ENCODE peak calls at places on chromosomes 13 and 19, in four cellular contexts. A is WERI-Rb-1; F is left lung; Y is CD4-positive, alpha-beta memory T cell. I is an unnamed sample. For H3K36me3, the result is how much of the 10 kb centered on the place peaks cover.

GRCh38 chr19:15613338-15613737 is 1.7 kb upstream of the CYP4F8 start:
- DNase-seq in F (no peak), Y (no peak), A (no peak), I (no peak)

GRCh38 chr13:24459234-24459633 is 53.3 kb downstream of the PARP4 start:
- DNase-seq in Y (no peak), A (no peak), F (no peak), I (no peak)

GRCh38 chr13:76715043-76715442 is 171.2 kb downstream of the KCTD12 start:
- DNase-seq in F (no peak), A (no peak), Y (no peak), I (no peak)

GRCh38 chr13:38210928-38211596 is 138.6 kb upstream of the UFM1 start:
- DNase-seq in Y (no peak), F (no peak), A (no peak), I (no peak)

GRCh38 chr13:24502567-24503375 is 9.8 kb downstream of the PARP4 start:
- DNase-seq in F (no peak), Y (no peak), A (no peak), I (no peak)

GRCh38 chr13:56988543-56988942 is 152.2 kb upstream of the PRR20A start:
- DNase-seq in A (no peak), Y (no peak), F (no peak), I (no peak)

GRCh38 chr13:33490461-33491327 is 205.1 kb upstream of the STARD13 start:
- DNase-seq in Y (no peak), F (no peak), A (peak), I (peak)

GRCh38 chr13:23558675-23559536 is 11.3 kb upstream of the TNFRSF19 start:
- DNase-seq in A (no peak), Y (no peak), F (peak), I (no peak)

GRCh38 chr13:93736111-93736510 is 509.5 kb downstream of the GPC6 start:
- DNase-seq in A (no peak), F (no peak), Y (no peak), I (no peak)

GRCh38 chr19:13234518-13234917 is 84.3 kb downstream of the IER2 start:
- DNase-seq in A (peak), F (peak), Y (peak), I (peak)

GRCh38 chr13:56888455-56888854 is 252.3 kb upstream of the PRR20A start:
- DNase-seq in A (no peak), Y (no peak), F (no peak), I (no peak)

GRCh38 chr19:3618144-3618810 is 8.3 kb downstream of the CACTIN start:
- DNase-seq in A (peak), Y (peak), F (peak), I (no peak)
- H3K36me3 ChIP-seq in A (under half), Y (under half), F (under half), I (under half)

DNA sequence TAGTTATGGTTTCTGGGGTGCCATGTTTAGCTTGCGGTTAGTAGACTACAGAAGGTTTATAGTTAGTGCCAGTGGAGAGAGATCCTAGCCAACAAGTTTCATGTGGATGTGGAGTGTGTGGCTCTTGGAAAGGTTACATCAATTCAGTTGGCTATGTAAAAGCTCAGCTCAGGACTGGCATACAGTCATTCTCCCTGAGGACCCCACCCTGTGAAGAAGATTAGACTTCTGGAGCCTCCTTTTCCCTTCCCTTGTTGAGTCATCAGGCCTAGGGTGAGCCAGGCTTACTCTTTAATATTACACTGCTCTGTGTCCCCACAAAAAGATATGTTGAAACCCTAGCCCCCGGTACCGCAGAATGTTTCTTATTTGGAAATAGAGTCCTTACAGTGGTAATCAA is 20.5 kb downstream of the LMO7 start:
- DNase-seq in F (no peak), A (no peak), Y (no peak), I (no peak)
- H3K36me3 ChIP-seq in F (under half), A (under half), Y (under half), I (under half)

DNA sequence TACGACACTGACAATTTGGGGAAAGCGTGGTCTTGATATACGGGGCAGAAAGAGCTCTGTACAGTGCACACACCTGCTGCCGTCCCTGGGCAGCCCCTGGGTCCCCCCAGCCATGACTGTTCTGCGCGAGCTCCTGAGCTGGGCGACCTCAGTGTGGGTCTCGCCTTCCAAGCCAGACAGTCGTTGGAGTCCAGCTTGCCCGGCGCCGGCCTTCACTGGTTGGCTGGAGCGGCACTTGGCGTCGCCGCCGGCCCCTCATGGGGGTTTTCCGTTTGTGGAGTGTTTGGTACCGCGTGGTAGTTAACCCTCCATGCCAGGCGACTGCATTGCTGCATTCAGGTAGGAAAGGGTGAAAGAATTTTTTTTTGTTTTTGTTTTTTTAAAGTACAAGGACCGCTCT is 11.0 kb upstream of the RPS15 start:
- DNase-seq in F (no peak), A (no peak), Y (no peak), I (no peak)
- H3K36me3 ChIP-seq in F (under half), A (half or more), Y (half or more), I (half or more)

DNA sequence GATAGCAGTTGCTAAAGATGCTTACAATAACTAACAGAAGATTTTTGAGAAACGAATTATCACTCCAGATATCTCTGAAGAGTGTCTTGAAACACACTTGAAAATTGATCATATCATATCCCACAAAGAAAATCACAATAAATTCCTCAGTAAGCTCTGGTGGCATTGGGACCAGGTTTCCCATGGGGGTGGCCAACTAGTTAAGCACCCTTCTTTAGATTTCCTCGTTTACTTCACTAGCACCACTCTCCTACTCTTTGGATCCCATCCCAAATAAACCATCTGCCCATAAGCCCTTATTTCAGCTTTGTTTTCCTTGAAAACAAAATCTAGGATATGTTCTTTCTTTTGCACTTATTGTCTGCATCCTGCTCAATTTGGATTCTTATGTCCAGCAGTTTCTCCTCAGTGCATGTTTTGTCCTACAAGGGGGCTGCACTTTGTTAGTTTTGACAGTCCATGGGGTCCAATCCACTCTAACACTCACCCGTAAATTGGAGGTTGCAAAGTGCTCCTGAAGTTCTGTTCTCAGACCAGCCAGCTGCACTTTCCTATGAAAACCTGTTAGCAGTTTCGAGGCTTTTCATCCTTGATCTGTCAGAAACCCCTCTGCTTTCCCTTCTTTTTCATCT is 40.3 kb upstream of the FAM124A start:
- DNase-seq in F (no peak), A (no peak), Y (no peak), I (no peak)
- H3K36me3 ChIP-seq in F (under half), A (under half), Y (under half), I (under half)

I was measured in ascending aorta.